ENCODE peak calls at places on chromosomes 12 and 14, in eight cellular contexts. M, K, F, U, O, X, G and Q are unnamed samples.

GRCh38 chr14:69553221-69553620 is 21.4 kb downstream of the CCDC177 start:
- DNase-seq in X (no peak), M (no peak), O (no peak), G (no peak), U (peak; percentile 67), F (no peak), K (no peak), Q (peak; percentile 57)

GRCh38 chr14:25394356-25394755 is 344.4 kb upstream of the STXBP6 start:
- DNase-seq in K (no peak), X (no peak), O (no peak), F (no peak), G (no peak), M (no peak), U (no peak), Q (no peak)

GRCh38 chr12:991350-992278 is 591 bp downstream of the ERC1 start:
- DNase-seq in O (no peak), K (no peak), U (no peak), G (no peak), M (peak; percentile 74), F (peak; percentile 66), X (peak; percentile 44), Q (no peak)

GRCh38 chr14:104651876-104652260 is 37.5 kb upstream of the INF2 start:
- DNase-seq in F (no peak), K (no peak), O (no peak), U (no peak), X (no peak), M (no peak), G (no peak), Q (no peak)

GRCh38 chr12:53978477-53979356 is 4.0 kb upstream of the HOTAIR start:
- DNase-seq in G (no peak), F (no peak), M (no peak), K (no peak), O (no peak), U (no peak), X (no peak), Q (no peak)

GRCh38 chr12:107283652-107284051 is 190.3 kb upstream of the CRY1 start:
- DNase-seq in U (no peak), F (no peak), X (no peak), M (no peak), O (no peak), K (no peak), G (no peak), Q (no peak)

GRCh38 chr12:3003593-3003992 is 44.4 kb downstream of the TEAD4 start:
- DNase-seq in O (no peak), U (no peak), M (no peak), G (no peak), F (no peak), K (no peak), X (no peak), Q (no peak)

GRCh38 chr14:90443161-90444076 is 46.6 kb downstream of the CALM1 start:
- DNase-seq in M (no peak), U (no peak), O (no peak), G (no peak), F (no peak), X (no peak), K (no peak), Q (no peak)

GRCh38 chr12:107500310-107500709 is 185.3 kb upstream of the PWP1 start:
- DNase-seq in O (no peak), K (no peak), U (no peak), F (no peak), X (no peak), G (no peak), M (no peak), Q (no peak)

GRCh38 chr12:9843416-9843815 is 16.1 kb downstream of the KLRF1 start:
- DNase-seq in G (no peak), M (no peak), K (no peak), X (no peak), F (no peak), U (peak; percentile 47), O (no peak), Q (no peak)

GRCh38 chr12:87807127-87807526 is 222.1 kb downstream of the C12orf50 start:
- DNase-seq in U (peak; percentile 60), X (no peak), M (no peak), O (no peak), K (no peak), G (no peak), F (no peak), Q (no peak)

GRCh38 chr12:23891115-23891514 is 58.4 kb downstream of the SOX5 start:
- DNase-seq in F (no peak), X (no peak), G (no peak), K (no peak), O (no peak), M (no peak), U (no peak), Q (no peak)

GRCh38 chr12:50257226-50258166 is 25.8 kb downstream of the LIMA1 start:
- DNase-seq in F (no peak), M (no peak), G (no peak), X (no peak), O (no peak), K (peak; percentile 57), U (peak; percentile 49), Q (no peak)

GRCh38 chr12:559208-559905 is 99.6 kb downstream of the B4GALNT3 start:
- DNase-seq in K (no peak), F (no peak), O (no peak), M (no peak), X (no peak), G (no peak), U (no peak), Q (no peak)

GRCh38 chr12:118050972-118051910 is 9.7 kb downstream of the WSB2 start:
- DNase-seq in M (no peak), G (no peak), U (peak; percentile 22), F (no peak), X (no peak), K (no peak), O (no peak), Q (no peak)

GRCh38 chr12:64452559-64453329 is 824 bp downstream of the TBK1 start:
- DNase-seq in K (no peak), F (peak; percentile 18), O (no peak), G (no peak), M (no peak), X (no peak), U (peak; percentile 88), Q (peak; percentile 63)

GRCh38 chr12:27790179-27790578 is 10.1 kb upstream of the MANSC4 start:
- DNase-seq in M (no peak), X (no peak), F (no peak), G (no peak), K (no peak), O (no peak), U (no peak), Q (no peak)

GRCh38 chr14:41586237-41586636 is 20.4 kb upstream of the LRFN5 start:
- DNase-seq in K (no peak), U (no peak), X (no peak), F (no peak), M (no peak), O (no peak), G (no peak), Q (no peak)

GRCh38 chr14:61553730-61554641 is 141.3 kb upstream of the HIF1A start:
- DNase-seq in F (no peak), X (no peak), U (peak; percentile 99), G (no peak), O (no peak), K (peak; percentile 53), M (no peak), Q (peak; percentile 90)

GRCh38 chr12:122062832-122063690 is 15.5 kb upstream of the MLXIP start:
- DNase-seq in M (no peak), G (no peak), K (peak; percentile 68), U (peak; percentile 58), O (peak; percentile 45), F (no peak), X (no peak), Q (no peak)

GRCh38 chr12:92973614-92974013 is 44.5 kb upstream of the EEA1 start:
- DNase-seq in G (no peak), O (no peak), U (peak; percentile 89), K (no peak), F (no peak), X (peak; percentile 14), M (no peak), Q (peak; percentile 73)

GRCh38 chr12:40010899-40011774 is 94.7 kb downstream of the SLC2A13 start:
- DNase-seq in X (peak; percentile 32), U (peak; percentile 77), K (peak; percentile 66), O (peak; percentile 38), G (peak; percentile 11), M (peak; percentile 12), F (peak; percentile 55), Q (peak; percentile 26)

GRCh38 chr12:43807361-43807760 is 1.2 kb upstream of the TWF1 start:
- DNase-seq in G (no peak), X (no peak), F (no peak), O (no peak), U (no peak), M (no peak), K (no peak), Q (no peak)

GRCh38 chr12:28618772-28619171 is 428.5 kb downstream of the CCDC91 start:
- DNase-seq in M (no peak), O (no peak), U (no peak), F (no peak), X (no peak), G (no peak), K (no peak), Q (no peak)

GRCh38 chr14:90678420-90678819 is 137.8 kb downstream of the TTC7B start:
- DNase-seq in X (no peak), O (no peak), F (no peak), K (no peak), G (no peak), U (peak; percentile 30), M (no peak), Q (no peak)

GRCh38 chr14:68506021-68506644 is 286.7 kb downstream of the ZFP36L1 start:
- DNase-seq in F (no peak), G (no peak), U (no peak), X (no peak), M (no peak), K (no peak), O (no peak), Q (no peak)

GRCh38 chr14:75280831-75281690 is 2.4 kb downstream of the FOS start:
- DNase-seq in U (no peak), X (no peak), F (no peak), G (no peak), M (no peak), K (no peak), O (no peak), Q (no peak)

GRCh38 chr12:132395192-132395907 is 66.0 kb upstream of the GALNT9 start:
- DNase-seq in F (no peak), M (no peak), X (no peak), O (no peak), K (peak; percentile 15), U (no peak), G (no peak), Q (no peak)

GRCh38 chr12:107474639-107475539 is 210.7 kb upstream of the PWP1 start:
- DNase-seq in O (no peak), K (no peak), M (no peak), F (no peak), U (no peak), X (no peak), G (no peak), Q (no peak)

GRCh38 chr12:48917857-48918537 is 7.3 kb downstream of the FKBP11 start:
- DNase-seq in G (peak; percentile 8), X (no peak), F (no peak), U (no peak), O (no peak), K (no peak), M (no peak), Q (no peak)

GRCh38 chr14:61168126-61168525 is 113.0 kb downstream of the TMEM30B start:
- DNase-seq in U (no peak), M (no peak), X (no peak), F (no peak), G (no peak), O (no peak), K (no peak), Q (no peak)

GRCh38 chr14:71720978-71721624 is 211.1 kb upstream of the RGS6 start:
- DNase-seq in F (peak; percentile 59), M (no peak), U (peak; percentile 63), K (no peak), O (peak; percentile 28), X (peak; percentile 14), G (no peak), Q (no peak)

GRCh38 chr12:2447861-2448260 is 346.9 kb upstream of the FKBP4 start:
- DNase-seq in K (no peak), X (no peak), F (no peak), U (no peak), O (peak; percentile 40), M (no peak), G (no peak), Q (no peak)

GRCh38 chr12:121443911-121444841 is 44.3 kb downstream of the RNF34 start:
- DNase-seq in X (no peak), M (no peak), O (no peak), F (no peak), U (no peak), K (no peak), G (no peak), Q (no peak)